ENCODE peak calls at places on chromosomes 1 and 21, in four cellular contexts. H is IMR-90, P is GM10248, S is mesothelial cell of epicardium. N is an unnamed sample.

GRCh38 chr1:220878223-220879081 is 791 bp upstream of the HLX start:
- DNase-seq in P (peak; percentile 27), H (no peak), S (no peak), N (peak; percentile 9)

GRCh38 chr1:233904979-233905415 is 521 bp downstream of the SLC35F3 start:
- DNase-seq in S (peak; percentile 51), H (no peak), P (no peak), N (no peak)

GRCh38 chr1:26767714-26768113 is 20.0 kb upstream of the PIGV start:
- DNase-seq in H (peak; percentile 13), S (no peak), P (no peak), N (peak; percentile 49)

GRCh38 chr1:113048064-113048463 is 24.9 kb upstream of the LRIG2 start:
- DNase-seq in S (no peak), P (no peak), H (no peak), N (no peak)

GRCh38 chr1:112862753-112863426 is 93.1 kb downstream of the SLC16A1 start:
- DNase-seq in S (no peak), H (no peak), P (no peak), N (no peak)

GRCh38 chr1:59520194-59520593 is 223.3 kb downstream of the FGGY start:
- DNase-seq in S (no peak), H (peak; percentile 57), P (no peak), N (no peak)

GRCh38 chr1:85606414-85606800 is 25.8 kb downstream of the CCN1 start:
- DNase-seq in P (no peak), S (no peak), H (peak; percentile 37), N (no peak)

GRCh38 chr1:31409946-31410858 is 2.8 kb upstream of the SERINC2 start:
- DNase-seq in H (peak; percentile 39), P (no peak), S (no peak), N (no peak)

GRCh38 chr1:77322061-77322900 is 40.5 kb downstream of the AK5 start:
- DNase-seq in P (no peak), S (no peak), H (peak; percentile 91), N (no peak)

GRCh38 chr1:184866991-184867788 is 107.1 kb downstream of the NIBAN1 start:
- DNase-seq in H (peak; percentile 96), S (no peak), P (peak; percentile 47), N (peak; percentile 83)

GRCh38 chr21:34593423-34593822 is 21.5 kb downstream of the RCAN1 start:
- DNase-seq in H (no peak), P (no peak), S (no peak), N (no peak)

GRCh38 chr1:119647734-119648619 is at the start of gene ZNF697:
- DNase-seq in S (peak; percentile 91), H (peak; percentile 98), P (peak; percentile 82), N (peak; percentile 43)

GRCh38 chr1:56438901-56439551 is 140.3 kb downstream of the PLPP3 start:
- DNase-seq in H (no peak), P (no peak), S (no peak), N (no peak)

GRCh38 chr1:150564051-150564991 is 15.1 kb downstream of the MCL1 start:
- DNase-seq in P (no peak), S (no peak), H (no peak), N (peak; percentile 61)

GRCh38 chr1:6328696-6329095 is 64.9 kb downstream of the ACOT7 start:
- DNase-seq in S (no peak), H (no peak), P (no peak), N (no peak)

GRCh38 chr1:201149400-201149799 is 4.9 kb downstream of the TMEM9 start:
- DNase-seq in H (peak; percentile 44), S (no peak), P (peak; percentile 58), N (peak; percentile 17)

GRCh38 chr1:72288886-72289285 is 6.5 kb upstream of the NEGR1 start:
- DNase-seq in H (no peak), S (no peak), P (no peak), N (no peak)

GRCh38 chr1:63327417-63328139 is 5.2 kb downstream of the FOXD3 start:
- DNase-seq in S (peak; percentile 83), H (peak; percentile 62), P (peak; percentile 79), N (peak; percentile 71)

GRCh38 chr1:206498685-206499084 is 8.6 kb upstream of the RASSF5 start:
- DNase-seq in H (no peak), P (no peak), S (no peak), N (no peak)

GRCh38 chr1:9731051-9731537 is 79.6 kb downstream of the PIK3CD start:
- DNase-seq in P (no peak), H (no peak), S (no peak), N (no peak)

GRCh38 chr1:9735800-9736199 is 84.3 kb downstream of the PIK3CD start:
- DNase-seq in P (no peak), H (no peak), S (no peak), N (no peak)

GRCh38 chr1:9731561-9731960 is 80.0 kb downstream of the PIK3CD start:
- DNase-seq in S (no peak), H (no peak), P (no peak), N (no peak)

GRCh38 chr1:9732123-9732971 is 80.8 kb downstream of the PIK3CD start:
- DNase-seq in H (no peak), S (no peak), P (no peak), N (no peak)

DNA sequence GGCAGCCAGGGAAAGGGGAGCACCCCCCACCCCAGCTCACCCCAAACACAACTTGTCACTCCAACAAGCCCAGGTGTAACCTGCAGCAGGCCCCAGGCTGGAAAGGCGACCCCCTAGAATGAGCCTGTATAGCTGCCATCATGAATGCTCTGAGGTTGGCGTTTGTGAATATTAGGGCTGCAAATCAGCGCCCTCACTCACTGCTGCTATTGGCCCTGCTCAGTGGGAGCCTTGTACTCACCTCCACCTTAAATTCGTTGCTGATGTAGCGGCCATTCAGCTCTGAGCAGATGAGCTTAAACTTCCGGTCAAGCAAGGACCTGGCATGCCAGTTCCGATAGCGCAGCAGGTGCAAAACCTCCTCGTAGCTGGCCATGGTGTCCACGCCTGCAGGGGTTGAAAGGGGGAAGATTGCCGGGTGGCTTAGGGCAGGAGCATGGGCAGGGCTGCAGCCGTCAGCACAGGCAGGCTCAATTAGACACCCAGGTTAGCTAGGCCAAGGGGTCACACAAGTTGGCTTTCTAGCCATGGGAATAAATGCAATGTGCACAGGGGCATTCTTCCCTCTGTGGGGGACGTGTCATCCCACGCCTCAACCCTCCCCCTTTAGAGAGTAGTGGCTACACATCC is 81.7 kb downstream of the PIK3CD start:
- DNase-seq in S (no peak), P (no peak), H (no peak), N (no peak)
- TF ChIP-seq CTCF in S (no peak), P (no peak), H (no peak), N (no peak)

DNA sequence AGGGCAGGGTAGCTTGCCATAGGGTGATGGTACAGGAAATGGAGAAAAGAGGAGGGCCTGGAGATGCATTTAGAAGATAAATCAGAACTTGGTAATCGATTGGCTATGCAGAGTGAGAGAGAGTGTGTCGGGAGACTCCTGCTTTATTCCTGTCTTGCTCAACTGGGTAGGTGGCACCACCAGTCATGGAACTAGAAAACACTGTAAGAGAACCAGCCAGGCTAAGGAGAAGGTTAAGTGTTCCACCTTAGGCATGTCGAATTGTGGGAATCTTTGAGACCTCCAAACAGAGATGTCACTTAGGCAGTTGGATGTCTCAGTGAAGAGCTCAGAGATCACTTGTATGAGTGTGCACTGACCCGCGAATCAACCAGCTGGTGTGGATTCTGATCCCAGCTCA is 28.7 kb upstream of the RD3 start:
- DNase-seq in H (no peak), S (no peak), P (no peak), N (no peak)
- TF ChIP-seq CTCF in H (no peak), S (no peak), P (no peak), N (no peak)

DNA sequence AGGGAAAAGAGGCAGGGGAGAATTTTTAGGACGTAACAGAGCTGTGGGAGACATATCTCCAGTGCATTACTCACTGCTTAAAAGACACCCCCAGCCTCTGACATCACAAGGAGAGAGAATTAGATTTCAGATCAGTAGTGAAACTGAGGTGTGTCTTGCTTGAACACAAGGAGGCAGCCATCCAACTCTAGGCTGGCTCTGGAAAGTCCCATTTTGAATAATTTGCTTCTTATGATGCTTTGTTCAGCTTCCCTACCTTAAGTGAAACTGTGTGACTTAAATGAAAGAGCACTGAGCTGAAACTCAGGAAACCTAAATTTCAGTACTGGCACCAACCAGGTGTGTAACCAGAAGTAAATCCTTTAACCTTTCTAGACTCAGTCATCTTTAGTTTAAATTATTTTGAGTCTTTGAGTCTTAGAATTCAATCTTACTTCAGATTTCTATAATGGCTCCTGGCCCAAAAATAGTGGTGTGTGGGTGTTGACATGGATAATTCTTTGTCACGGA is 251.6 kb upstream of the SGIP1 start:
- DNase-seq in P (peak; percentile 65), H (peak; percentile 95), S (no peak), N (peak; percentile 89)
- TF ChIP-seq CTCF in P (peak; percentile 26), H (no peak), S (no peak), N (no peak)

GRCh38 chr1:154607748-154608521 is at the start of gene ADAR:
- DNase-seq in H (peak; percentile 99), P (peak; percentile 90), S (peak; percentile 85), N (peak; percentile 95)
- TF ChIP-seq CTCF in H (no peak), P (no peak), S (no peak), N (no peak)